ENCODE peak calls at places on chromosomes 11 and 22, in ten cellular contexts. S is lung, X is colonic mucosa, O is endodermal cell, J is AG04450, R is aorta, I is brain microvascular endothelial cell, C is heart left ventricle, H is prostate gland, Z is cardiac muscle cell. V is an unnamed sample.

GRCh38 chr11:43853766-43854165 is 26.9 kb upstream of the ALKBH3 start:
- DNase-seq in J (no peak), Z (peak), R (no peak), C (no peak), S (no peak), I (no peak), O (no peak), H (no peak), X (no peak), V (no peak)

GRCh38 chr22:28000361-28000760 is 81.3 kb upstream of the PITPNB start:
- DNase-seq in C (no peak), S (no peak), R (peak), O (no peak), H (no peak), X (no peak), J (no peak), I (no peak), Z (no peak), V (no peak)

GRCh38 chr11:117743121-117743815 is 53.7 kb downstream of the DSCAML1 start:
- DNase-seq in J (no peak), C (no peak), O (no peak), R (no peak), Z (no peak), X (no peak), I (no peak), S (no peak), H (no peak), V (peak)

GRCh38 chr11:94525933-94526332 is 13.7 kb downstream of the C11orf97 start:
- DNase-seq in R (peak), I (peak), X (peak), J (no peak), O (no peak), Z (peak), S (peak), H (peak), C (peak), V (peak)

GRCh38 chr22:37273126-37273845 is 9.0 kb upstream of the CYTH4 start:
- DNase-seq in O (no peak), Z (peak), X (no peak), S (no peak), I (peak), C (peak), H (no peak), R (no peak), J (peak), V (no peak)

GRCh38 chr11:40186401-40187091 is 1272.9 kb downstream of the LRRC4C start:
- DNase-seq in R (no peak), J (no peak), I (no peak), S (no peak), X (no peak), C (no peak), O (no peak), H (no peak), Z (no peak), V (no peak)

GRCh38 chr22:37884420-37884819 is 21.7 kb upstream of the MICALL1 start:
- DNase-seq in Z (no peak), S (no peak), I (no peak), O (no peak), J (no peak), X (no peak), R (no peak), C (no peak), H (no peak), V (no peak)

GRCh38 chr11:106986261-106986660 is 32.0 kb downstream of the GUCY1A2 start:
- DNase-seq in S (no peak), X (no peak), Z (peak), J (no peak), H (no peak), I (peak), O (no peak), R (no peak), C (no peak), V (no peak)

GRCh38 chr11:61532136-61533038 is 23.8 kb downstream of the LRRC10B start:
- DNase-seq in Z (peak), C (no peak), O (peak), I (no peak), H (no peak), R (no peak), S (peak), X (peak), J (no peak), V (peak)

DNA sequence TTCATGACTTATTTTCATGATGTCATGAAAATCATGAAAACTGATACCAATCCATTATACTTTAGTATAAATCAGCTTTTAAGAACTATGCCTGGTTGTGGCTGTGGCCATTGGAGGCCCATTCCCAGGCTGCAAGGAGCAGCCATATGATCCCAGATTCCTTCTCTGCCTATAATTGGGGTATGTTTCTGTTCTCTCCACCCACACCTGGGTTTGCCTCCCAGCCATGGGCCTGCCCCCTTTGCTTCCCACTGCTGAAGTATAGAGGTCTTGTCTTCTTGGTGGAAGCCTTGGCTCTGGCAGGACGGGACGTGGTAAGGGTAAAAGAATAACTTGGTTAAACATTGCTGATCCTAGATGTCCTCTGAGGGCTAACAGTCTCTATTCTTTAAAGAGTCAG is 2.3 kb downstream of the MICAL2 start:
- DNase-seq in X (no peak), H (no peak), C (no peak), R (no peak), J (no peak), S (no peak), Z (no peak), I (no peak), O (no peak), V (no peak)
- H3K4me3 ChIP-seq in X (no peak), H (no peak), C (no peak), R (peak), J (peak), S (no peak), Z (no peak), I (peak), O (no peak), V (no peak)

DNA sequence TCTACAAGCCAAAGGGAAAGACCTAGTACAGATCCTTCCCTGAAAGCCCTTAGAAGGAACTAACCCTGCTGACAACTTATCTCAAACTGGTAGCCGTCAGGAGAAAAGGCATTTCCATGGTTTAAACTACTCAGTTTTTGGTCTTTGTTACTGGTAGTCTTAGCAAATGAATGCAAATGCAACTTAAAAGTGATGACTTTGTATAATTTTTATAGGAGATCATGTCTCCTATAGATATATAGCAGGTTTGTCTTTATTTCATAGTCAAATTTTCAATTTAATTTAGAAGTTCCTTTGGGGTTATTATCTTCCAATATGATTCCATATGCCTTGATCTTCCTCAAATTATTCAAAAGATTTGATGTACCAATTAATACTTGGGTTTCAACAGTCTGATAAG is 1173.0 kb upstream of the CNTN5 start:
- DNase-seq in X (no peak), C (no peak), Z (no peak), I (no peak), R (no peak), H (no peak), J (no peak), S (no peak), O (no peak), V (no peak)
- H3K4me3 ChIP-seq in X (no peak), C (no peak), Z (no peak), I (no peak), R (no peak), H (no peak), J (no peak), S (no peak), O (no peak), V (no peak)

DNA sequence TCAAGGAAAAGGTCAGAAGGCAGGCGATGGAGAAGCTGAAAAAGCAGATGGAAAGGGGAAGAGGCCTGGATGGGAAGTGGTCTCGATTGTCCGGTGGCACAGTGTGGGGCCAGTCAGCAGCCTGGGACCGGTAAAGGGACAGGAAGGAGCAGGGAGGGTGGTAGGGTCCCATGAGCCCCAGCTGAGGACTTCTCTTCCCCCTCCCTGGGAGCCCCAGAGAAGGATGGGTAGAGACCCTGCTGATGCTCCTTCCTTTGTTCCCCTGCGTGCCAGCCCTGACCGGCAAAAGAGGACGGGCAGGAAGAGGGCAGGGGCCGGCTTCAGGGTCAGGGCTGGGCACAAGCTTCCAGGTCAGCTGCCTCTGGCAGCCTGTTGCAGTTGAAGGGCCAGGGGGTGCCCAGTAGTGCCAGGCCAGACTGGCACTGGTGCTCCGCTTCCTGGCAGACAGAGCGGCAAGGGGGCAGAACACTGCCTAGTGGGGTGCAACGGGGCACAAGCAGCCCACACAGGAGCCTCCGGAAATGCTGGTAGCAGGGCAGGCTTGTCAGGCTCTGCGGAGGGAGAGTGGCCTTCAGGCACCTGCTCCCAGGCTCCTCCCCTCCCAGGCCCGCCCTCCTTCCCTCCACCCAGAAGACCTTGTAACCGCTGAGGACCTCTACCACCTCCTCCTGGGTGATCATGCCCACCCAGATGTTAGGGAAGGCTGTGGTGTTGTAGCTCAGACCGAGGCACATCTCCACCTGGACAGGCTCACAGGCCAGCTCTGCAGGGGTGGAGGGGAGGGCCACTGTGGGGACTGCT is 739 bp upstream of the C1QTNF5 start:
- DNase-seq in H (no peak), O (peak), J (no peak), Z (no peak), I (no peak), S (no peak), X (no peak), C (no peak), R (no peak), V (no peak)
- H3K4me3 ChIP-seq in H (no peak), O (no peak), J (peak), Z (no peak), I (no peak), S (no peak), X (no peak), C (no peak), R (no peak), V (no peak)

DNA sequence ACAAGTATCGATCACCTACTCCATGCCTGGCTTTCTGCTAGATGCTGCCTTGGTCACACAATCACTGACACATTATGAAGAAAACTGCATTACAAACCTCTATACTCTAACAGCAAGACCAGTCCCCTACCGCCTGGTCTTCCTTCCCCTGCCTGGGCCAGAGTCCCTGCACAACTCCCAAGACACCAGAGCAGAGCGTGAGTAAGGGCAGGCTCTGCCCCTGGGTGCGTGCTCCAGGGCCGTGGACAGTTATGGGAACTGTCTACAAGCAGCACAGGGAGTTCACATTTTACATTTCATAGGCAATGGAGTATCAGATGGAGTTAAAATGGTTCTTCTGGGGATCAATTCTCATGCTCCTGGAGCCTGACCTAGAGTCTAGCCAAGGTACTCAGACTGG is 6.5 kb downstream of the FZD4 start:
- DNase-seq in X (no peak), S (no peak), I (no peak), R (no peak), O (no peak), Z (no peak), J (no peak), H (no peak), C (peak), V (no peak)
- H3K4me3 ChIP-seq in X (no peak), S (no peak), I (no peak), R (peak), O (peak), Z (no peak), J (no peak), H (no peak), C (no peak), V (no peak)

GRCh38 chr11:75325713-75326438 is 25.6 kb downstream of the ARRB1 start:
- DNase-seq in C (peak), R (peak), Z (peak), H (no peak), X (peak), J (peak), S (no peak), O (no peak), I (peak), V (peak)

GRCh38 chr11:75324740-75325139 is 26.7 kb downstream of the ARRB1 start:
- DNase-seq in X (no peak), J (no peak), R (no peak), O (no peak), S (no peak), Z (no peak), H (no peak), C (no peak), I (no peak), V (peak)

GRCh38 chr11:75326439-75326810 is 25.0 kb downstream of the ARRB1 start:
- DNase-seq in J (no peak), H (no peak), C (no peak), R (no peak), X (no peak), Z (no peak), O (no peak), I (no peak), S (no peak), V (no peak)

GRCh38 chr11:75330279-75330678 is 21.2 kb downstream of the ARRB1 start:
- DNase-seq in J (peak), S (no peak), O (no peak), X (peak), R (no peak), C (no peak), H (no peak), Z (no peak), I (no peak), V (no peak)

GRCh38 chr11:75328426-75329277 is 22.8 kb downstream of the ARRB1 start:
- DNase-seq in I (peak), C (peak), R (peak), H (peak), J (no peak), X (peak), O (peak), S (peak), Z (peak), V (peak)
- H3K4me3 ChIP-seq in I (no peak), C (no peak), R (no peak), H (no peak), J (no peak), X (no peak), O (no peak), S (no peak), Z (no peak), V (no peak)

DNA sequence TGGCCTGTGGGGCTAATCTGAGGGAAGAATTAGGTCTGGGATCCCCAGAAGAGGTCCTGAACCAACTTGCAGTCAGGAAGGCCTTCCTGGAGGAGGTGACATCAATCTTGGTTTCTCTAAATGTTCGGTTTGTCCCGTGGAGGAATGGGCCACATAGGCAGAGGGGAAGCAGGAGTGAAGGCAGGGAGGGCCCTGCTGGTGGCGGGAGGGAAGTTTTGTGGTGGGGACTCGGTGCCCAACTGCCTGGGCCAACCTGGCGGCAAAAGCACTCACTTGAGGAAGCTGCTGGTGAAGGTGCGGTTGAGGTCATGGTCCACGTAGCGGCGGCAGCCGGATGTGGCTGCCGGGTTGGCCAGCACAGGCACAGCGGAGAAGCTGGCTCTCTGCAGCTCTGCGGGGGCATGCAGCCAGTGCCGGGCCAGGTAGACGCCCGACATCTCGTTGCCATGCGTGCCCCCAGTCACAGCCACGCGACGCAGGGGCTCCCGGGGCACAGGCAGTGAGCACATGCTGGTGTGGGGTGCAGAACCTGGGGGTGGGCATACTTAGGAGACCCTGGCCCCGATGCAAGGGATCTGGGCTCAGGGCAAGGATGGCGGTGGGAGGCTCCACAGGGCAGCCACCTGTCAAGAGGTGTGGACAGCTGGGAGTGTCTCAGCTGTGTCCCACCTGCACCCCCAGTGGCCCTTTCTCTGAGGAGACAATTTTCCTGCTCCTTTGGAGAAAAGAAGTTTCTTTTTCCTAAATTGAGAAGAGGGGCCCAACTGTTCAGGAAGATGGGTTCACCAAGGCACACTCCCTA is 3.8 kb downstream of the ACY3 start:
- DNase-seq in Z (no peak), H (no peak), R (peak), I (no peak), X (peak), J (no peak), S (no peak), C (no peak), O (peak), V (peak)
- H3K4me3 ChIP-seq in Z (no peak), H (no peak), R (no peak), I (no peak), X (no peak), J (no peak), S (no peak), C (no peak), O (no peak), V (no peak)

GRCh38 chr22:19879651-19879995 is 24.9 kb upstream of the GNB1L start:
- DNase-seq in Z (no peak), S (no peak), C (no peak), R (no peak), O (peak), J (no peak), X (no peak), H (no peak), I (no peak), V (peak)
- H3K4me3 ChIP-seq in Z (no peak), S (no peak), C (no peak), R (no peak), O (no peak), J (no peak), X (no peak), H (no peak), I (no peak), V (no peak)

GRCh38 chr11:130448039-130448415 is 418 bp upstream of the ADAMTS15 start:
- DNase-seq in X (no peak), S (no peak), J (no peak), I (no peak), O (no peak), R (no peak), C (no peak), H (no peak), Z (no peak), V (no peak)

GRCh38 chr11:130451261-130452019 is 3.0 kb downstream of the ADAMTS15 start:
- DNase-seq in X (peak), O (no peak), H (no peak), I (peak), R (peak), J (no peak), S (no peak), Z (peak), C (peak), V (no peak)

GRCh38 chr11:130449996-130450419 is 1.6 kb downstream of the ADAMTS15 start:
- DNase-seq in H (no peak), O (peak), X (peak), Z (peak), C (peak), I (peak), S (peak), R (peak), J (no peak), V (peak)

GRCh38 chr11:130448416-130449068 is at the start of gene ADAMTS15:
- DNase-seq in I (peak), O (peak), S (peak), H (peak), Z (peak), X (peak), R (peak), C (peak), J (no peak), V (peak)

GRCh38 chr11:130449246-130449990 is 973 bp downstream of the ADAMTS15 start:
- DNase-seq in C (no peak), I (no peak), Z (peak), S (no peak), R (peak), X (peak), H (no peak), O (peak), J (no peak), V (no peak)
- H3K4me3 ChIP-seq in C (peak), I (peak), Z (peak), S (peak), R (peak), X (peak), H (peak), O (peak), J (peak), V (no peak)

DNA sequence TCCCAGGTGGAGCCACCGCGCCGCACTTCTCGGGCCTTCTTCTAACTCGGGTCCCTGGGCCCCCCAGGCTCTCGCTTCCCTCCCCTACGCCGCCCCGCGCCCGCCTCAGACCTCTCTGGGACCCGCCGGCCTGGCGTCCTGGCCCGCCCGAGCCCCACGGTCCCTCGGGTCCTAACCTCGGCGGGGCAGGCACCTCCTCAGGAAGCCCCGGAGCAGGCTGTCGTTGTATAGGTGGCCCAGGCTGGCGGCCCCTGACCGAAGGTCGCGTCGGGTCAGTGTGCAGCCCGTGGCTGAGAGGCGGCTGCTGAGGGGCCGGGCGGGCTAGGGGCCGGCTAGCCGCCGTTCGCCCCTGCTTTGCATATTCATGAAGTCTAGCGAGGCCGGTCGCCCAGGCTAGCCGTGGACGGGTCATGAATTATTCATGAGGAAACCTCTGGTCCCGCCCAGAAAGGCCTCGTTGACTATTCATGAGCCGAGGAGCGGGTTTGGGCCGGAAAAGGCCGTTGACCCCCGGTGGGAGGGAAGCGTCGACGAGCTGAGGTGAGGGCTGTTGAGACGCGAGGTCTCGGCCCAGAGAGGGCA is at the start of gene HORMAD2:
- DNase-seq in Z (peak), S (peak), O (peak), R (no peak), H (no peak), I (peak), J (no peak), C (no peak), X (no peak), V (no peak)
- H3K4me3 ChIP-seq in Z (no peak), S (no peak), O (no peak), R (no peak), H (no peak), I (peak), J (no peak), C (no peak), X (no peak), V (no peak)